ENCODE peak calls at places on chromosomes 6 and 20, in four cellular contexts. W, O, F and X are unnamed samples.
A peak's percentile ranks its signal among the peaks of the same experiment; 100 is the strongest.

GRCh38 chr6:34284563-34285545 is 36.0 kb upstream of the SMIM29 start:
- DNase-seq in W (no peak), O (no peak), F (peak; percentile 97), X (no peak)

GRCh38 chr6:34391711-34392496 is 565 bp downstream of the NUDT3 start:
- DNase-seq in W (peak; percentile 62), O (peak; percentile 62), F (peak; percentile 68), X (peak; percentile 84)

GRCh38 chr20:53611449-53611894 is 17.8 kb upstream of the ZNF217 start:
- DNase-seq in W (no peak), O (no peak), F (peak; percentile 98), X (peak; percentile 37)

GRCh38 chr6:34517966-34518365 is 38.2 kb downstream of the SPDEF start:
- DNase-seq in W (no peak), O (no peak), F (no peak), X (no peak)

GRCh38 chr6:112286010-112286409 is 31.6 kb upstream of the LAMA4 start:
- DNase-seq in W (no peak), O (no peak), F (no peak), X (no peak)

GRCh38 chr6:18536693-18537092 is 149.5 kb downstream of the RNF144B start:
- DNase-seq in W (no peak), O (no peak), F (no peak), X (no peak)

GRCh38 chr6:155311583-155311982 is 2.7 kb downstream of the TFB1M start:
- DNase-seq in W (no peak), O (no peak), F (no peak), X (no peak)

GRCh38 chr20:43942661-43943285 is 28.1 kb downstream of the TOX2 start:
- DNase-seq in W (no peak), O (no peak), F (peak; percentile 81), X (no peak)

GRCh38 chr6:39225946-39226437 is 3.3 kb downstream of the KCNK5 start:
- DNase-seq in W (no peak), O (no peak), F (no peak), X (no peak)

GRCh38 chr20:17995967-17996819 is 27.4 kb downstream of the MGME1 start:
- DNase-seq in W (peak; percentile 41), O (no peak), F (peak; percentile 61), X (no peak)
- H2BK12ac ChIP-seq in W (no peak overlapping the region), O (no peak overlapping the region), F (no peak overlapping the region), X (no peak overlapping the region)

GRCh38 chr6:27136978-27137814 is 110.3 kb upstream of the PRSS16 start:
- DNase-seq in W (no peak), O (no peak), F (no peak), X (no peak)
- H2BK15ac ChIP-seq in W (no peak overlapping the region), O (no peak overlapping the region), F (no peak overlapping the region), X (no peak overlapping the region)

GRCh38 chr20:8225658-8226057 is 93.6 kb downstream of the PLCB1 start:
- DNase-seq in W (no peak), O (no peak), F (no peak), X (no peak)

GRCh38 chr20:8226106-8226505 is 94.0 kb downstream of the PLCB1 start:
- DNase-seq in W (no peak), O (no peak), F (no peak), X (no peak)

GRCh38 chr20:8220716-8221115 is 88.7 kb downstream of the PLCB1 start:
- DNase-seq in W (no peak), O (no peak), F (no peak), X (no peak)

GRCh38 chr20:8221887-8222419 is 89.9 kb downstream of the PLCB1 start:
- DNase-seq in W (no peak), O (no peak), F (no peak), X (no peak)

GRCh38 chr20:8223096-8223870 is 91.2 kb downstream of the PLCB1 start:
- DNase-seq in W (no peak), O (no peak), F (peak; percentile 57), X (no peak)
- H4K91ac ChIP-seq in W (no peak overlapping the region), O (no peak overlapping the region), F (no peak overlapping the region), X (no peak overlapping the region)

GRCh38 chr6:129203190-129203900 is 320.4 kb downstream of the LAMA2 start:
- DNase-seq in W (no peak), O (no peak), F (no peak), X (no peak)
- H2BK12ac ChIP-seq in W (no peak overlapping the region), O (no peak overlapping the region), F (no peak overlapping the region), X (no peak overlapping the region)

GRCh38 chr20:23928353-23928752 is 48.8 kb upstream of the CST5 start:
- DNase-seq in W (no peak), O (no peak), F (no peak), X (no peak)
- H2BK15ac ChIP-seq in W (no peak overlapping the region), O (no peak overlapping the region), F (no peak overlapping the region), X (no peak overlapping the region)

DNA sequence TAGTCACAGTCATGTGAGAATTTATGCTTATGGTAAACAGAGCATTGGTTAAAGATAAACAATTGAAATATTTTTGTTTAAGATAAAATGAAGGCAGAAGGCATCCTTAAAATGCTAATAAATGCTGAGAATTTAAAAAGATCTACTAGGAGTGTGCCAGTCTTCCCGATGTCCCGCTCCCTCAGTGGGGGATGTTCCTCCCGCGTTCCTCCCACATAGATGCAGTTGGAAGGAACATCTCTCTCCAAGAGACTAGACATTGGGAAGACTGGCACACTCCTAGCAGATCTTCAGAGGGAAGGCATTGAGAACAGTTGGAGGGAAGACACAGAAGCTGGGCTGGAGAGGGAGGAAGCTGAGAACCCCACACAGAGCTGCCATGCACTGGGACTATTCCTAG is 203.3 kb downstream of the EDN1 start:
- DNase-seq in W (no peak), O (no peak), F (no peak), X (no peak)
- H4K91ac ChIP-seq in W (no peak overlapping the region), O (no peak overlapping the region), F (no peak overlapping the region), X (no peak overlapping the region)

GRCh38 chr6:129599467-129599866 is 110.5 kb downstream of the ARHGAP18 start:
- DNase-seq in W (no peak), O (peak; percentile 39), F (no peak), X (no peak)
- H2BK12ac ChIP-seq in W (no peak overlapping the region), O (no peak overlapping the region), F (no peak overlapping the region), X (no peak overlapping the region)

GRCh38 chr20:51553897-51554504 is 11.5 kb upstream of the NFATC2 start:
- DNase-seq in W (no peak), O (no peak), F (peak; percentile 63), X (no peak)

GRCh38 chr20:51551186-51551585 is 8.7 kb upstream of the NFATC2 start:
- DNase-seq in W (no peak), O (no peak), F (peak; percentile 48), X (no peak)

GRCh38 chr20:51560042-51560441 is 17.5 kb upstream of the NFATC2 start:
- DNase-seq in W (no peak), O (no peak), F (peak; percentile 32), X (no peak)

GRCh38 chr20:51549474-51549873 is 7.0 kb upstream of the NFATC2 start:
- DNase-seq in W (no peak), O (no peak), F (peak; percentile 47), X (no peak)

DNA sequence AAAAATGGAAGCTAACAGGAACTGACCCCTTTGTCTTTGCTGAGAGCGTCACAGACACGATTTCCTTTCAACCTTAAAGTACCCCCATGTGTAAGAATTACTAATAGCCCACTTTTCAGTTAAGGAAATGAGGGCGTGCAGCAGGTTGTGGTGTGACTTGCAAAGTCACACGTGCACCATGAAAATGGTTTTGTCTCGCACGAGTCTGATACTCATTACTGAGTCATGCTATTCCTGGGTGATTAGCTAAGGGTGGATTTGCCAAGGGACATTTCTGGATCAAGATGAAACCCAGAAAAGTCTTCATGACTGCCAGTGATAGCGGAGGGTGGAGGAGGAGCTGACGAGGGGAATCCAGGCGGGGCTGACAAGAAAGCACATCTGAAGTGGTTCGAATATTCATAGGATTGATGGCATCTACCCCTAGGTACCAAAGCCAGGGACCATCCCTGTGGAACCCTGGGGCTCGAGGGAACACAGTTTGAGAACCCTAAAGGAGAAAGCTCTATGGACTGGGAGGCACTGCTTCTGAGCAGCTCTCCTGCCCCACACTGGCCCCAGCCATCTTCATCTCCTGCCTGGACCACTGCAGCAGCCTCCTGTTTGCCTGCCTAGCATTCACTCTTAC is 12.1 kb upstream of the NFATC2 start:
- DNase-seq in W (no peak), O (no peak), F (peak; percentile 68), X (no peak)
- H2BK15ac ChIP-seq in W (no peak overlapping the region), O (no peak overlapping the region), F (no peak overlapping the region), X (no peak overlapping the region)

DNA sequence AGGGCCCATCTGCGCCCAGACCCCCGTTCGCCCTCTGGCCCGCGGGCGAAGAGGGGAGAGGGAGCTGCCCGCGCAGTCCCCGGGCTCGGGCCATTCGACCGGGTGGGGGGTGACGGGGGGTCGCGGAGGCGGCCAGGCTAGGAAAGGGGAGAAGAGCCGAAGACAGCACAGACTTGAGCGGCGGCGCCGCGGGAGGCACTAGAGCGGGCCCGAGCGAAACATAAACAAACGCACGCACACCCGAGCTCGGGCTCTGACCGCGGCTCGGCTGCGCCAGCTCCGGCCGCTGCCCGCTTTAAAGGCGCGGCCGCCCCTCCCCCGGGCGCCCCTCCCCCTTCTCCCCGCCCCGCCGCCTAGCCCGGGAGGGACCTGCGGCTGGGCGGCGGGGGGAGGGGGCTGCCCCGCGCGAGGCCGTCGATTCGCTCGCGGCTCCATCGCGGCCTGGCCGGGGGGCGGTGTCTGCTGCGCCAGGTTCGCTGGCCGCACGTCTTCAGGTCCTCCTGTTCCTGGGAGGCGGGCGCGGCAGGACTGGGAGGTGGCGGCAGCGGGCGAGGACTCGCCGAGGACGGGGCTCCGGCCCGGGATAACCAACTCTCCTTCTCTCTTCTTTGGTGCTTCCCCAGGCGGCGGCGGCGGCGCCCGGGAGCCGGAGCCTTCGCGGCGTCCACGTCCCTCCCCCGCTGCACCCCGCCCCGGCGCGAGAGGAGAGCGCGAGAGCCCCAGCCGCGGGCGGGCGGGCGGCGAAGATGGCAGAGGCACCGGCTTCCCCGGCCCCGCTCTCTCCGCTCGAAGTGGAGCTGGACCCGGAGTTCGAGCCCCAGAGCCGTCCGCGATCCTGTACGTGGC is at the start of gene FOXO3:
- DNase-seq in W (peak; percentile 89), O (peak; percentile 94), F (peak; percentile 91), X (peak; percentile 85)
- H4K91ac ChIP-seq in W (no peak within 1 kb of the TSS), O (no peak within 1 kb of the TSS), F (peak within 1 kb of the TSS; percentile 86), X (no peak within 1 kb of the TSS)

DNA sequence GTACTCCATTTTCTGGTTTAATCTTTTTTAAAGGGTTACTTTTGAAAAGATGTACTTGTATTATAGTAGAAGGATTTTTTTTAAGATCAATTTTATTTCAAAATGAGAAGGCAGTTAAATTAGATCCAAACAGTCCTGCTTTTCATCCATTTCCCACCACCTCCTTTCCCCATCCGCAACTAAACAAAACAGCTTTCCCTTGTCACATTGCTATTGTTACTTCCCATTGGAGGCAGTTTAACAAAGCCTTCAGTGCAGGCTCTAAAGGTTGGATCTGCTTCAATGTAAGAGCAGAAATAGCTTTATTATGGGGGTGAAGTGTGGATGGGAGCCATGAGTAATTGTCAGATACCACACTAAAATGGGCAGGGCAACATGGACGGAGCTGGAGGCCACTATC is 65.7 kb downstream of the LRRC1 start:
- DNase-seq in W (no peak), O (no peak), F (no peak), X (no peak)
- H2BK12ac ChIP-seq in W (no peak overlapping the region), O (no peak overlapping the region), F (no peak overlapping the region), X (no peak overlapping the region)